ENCODE peak calls at places on chromosomes 11 and 22, in six cellular contexts. L is AML-193; R is fibroblast of villous mesenchyme; S is uterus; V is activated CD4-positive, alpha-beta memory T cell treated with anti-CD3 and anti-CD28 coated beads for 36 hours; Q is Peyer's patch. W is an unnamed sample.

GRCh38 chr22:45336971-45337431 is 27.3 kb downstream of the FAM118A start:
- DNase-seq in V (no peak), Q (no peak), S (peak), L (no peak), R (no peak), W (no peak)

GRCh38 chr22:44037519-44038370 is 13.6 kb downstream of the PARVB start:
- DNase-seq in Q (no peak), L (no peak), S (peak), V (no peak), R (peak), W (peak)

GRCh38 chr22:42769574-42770447 is 49.1 kb upstream of the A4GALT start:
- DNase-seq in S (peak), V (no peak), L (no peak), R (peak), Q (peak), W (peak)

GRCh38 chr11:68013611-68014156 is 3.6 kb downstream of the ALDH3B1 start:
- DNase-seq in S (no peak), L (no peak), R (no peak), V (no peak), Q (no peak), W (no peak)

GRCh38 chr11:107549253-107549953 is 16.1 kb downstream of the ALKBH8 start:
- DNase-seq in V (peak), L (peak), R (peak), S (no peak), Q (peak), W (peak)

GRCh38 chr11:57402188-57403066 is 12.0 kb upstream of the PRG2 start:
- DNase-seq in S (no peak), R (no peak), Q (no peak), L (no peak), V (no peak), W (no peak)

GRCh38 chr11:15695096-15695721 is 580.5 kb downstream of the INSC start:
- DNase-seq in S (no peak), Q (no peak), R (no peak), L (no peak), V (no peak), W (no peak)

GRCh38 chr11:112719736-112720525 is 241.3 kb upstream of the NCAM1 start:
- DNase-seq in L (no peak), R (no peak), S (no peak), Q (no peak), V (no peak), W (no peak)

GRCh38 chr11:61334434-61335354 is 1.7 kb downstream of the TKFC start:
- DNase-seq in S (no peak), R (peak), L (no peak), V (peak), Q (peak), W (no peak)

GRCh38 chr11:13278620-13279486 is 1.3 kb downstream of the BMAL1 start:
- DNase-seq in V (no peak), Q (no peak), R (no peak), L (no peak), S (no peak), W (no peak)

GRCh38 chr11:45412033-45412432 is 125.9 kb upstream of the SYT13 start:
- DNase-seq in S (no peak), L (no peak), V (no peak), Q (no peak), R (no peak), W (no peak)

GRCh38 chr11:108037636-108038035 is 28.9 kb downstream of the CUL5 start:
- DNase-seq in V (no peak), L (no peak), S (no peak), R (peak), Q (no peak), W (no peak)

GRCh38 chr11:122686106-122686505 is 30.6 kb downstream of the UBASH3B start:
- DNase-seq in Q (no peak), V (no peak), L (no peak), S (no peak), R (peak), W (no peak)

GRCh38 chr11:23995891-23996290 is 501.0 kb upstream of the LUZP2 start:
- DNase-seq in R (peak), L (no peak), Q (no peak), S (no peak), V (no peak), W (no peak)

GRCh38 chr11:34643846-34644245 is 23.0 kb downstream of the EHF start:
- DNase-seq in V (no peak), Q (no peak), R (no peak), S (no peak), L (no peak), W (no peak)

GRCh38 chr22:45210174-45210573 is 30.5 kb downstream of the KIAA0930 start:
- DNase-seq in V (no peak), S (no peak), R (no peak), Q (no peak), L (no peak), W (no peak)

GRCh38 chr22:29569011-29569678 is 11.8 kb downstream of the NIPSNAP1 start:
- DNase-seq in L (no peak), Q (no peak), R (no peak), V (no peak), S (no peak), W (no peak)

GRCh38 chr22:36942561-36942960 is 29.1 kb downstream of the CSF2RB start:
- DNase-seq in L (no peak), S (no peak), Q (no peak), R (no peak), V (peak), W (no peak)

GRCh38 chr11:118216621-118217526 is 7.9 kb downstream of the JAML start:
- DNase-seq in S (no peak), L (no peak), Q (no peak), R (no peak), V (peak), W (no peak)

GRCh38 chr11:130371004-130371590 is 56.4 kb upstream of the ZBTB44 start:
- DNase-seq in V (no peak), S (no peak), R (no peak), L (no peak), Q (no peak), W (no peak)

GRCh38 chr22:41915035-41915782 is at the start of gene SHISA8:
- DNase-seq in L (no peak), S (no peak), R (peak), V (peak), Q (peak), W (no peak)

GRCh38 chr11:72202571-72202970 is 10.6 kb downstream of the FOLR1 start:
- DNase-seq in S (no peak), R (no peak), Q (peak), V (no peak), L (no peak), W (no peak)

GRCh38 chr11:57476883-57477506 is 16.7 kb downstream of the RTN4RL2 start:
- DNase-seq in R (peak), S (no peak), L (peak), V (peak), Q (peak), W (no peak)

GRCh38 chr11:62242021-62242420 is at the start of gene SCGB1D2:
- DNase-seq in L (no peak), R (no peak), Q (no peak), V (no peak), S (no peak), W (no peak)

GRCh38 chr11:105612766-105613165 is 2.9 kb downstream of the GRIA4 start:
- DNase-seq in V (no peak), S (no peak), Q (no peak), L (no peak), R (no peak), W (no peak)

GRCh38 chr11:124800226-124800929 is at the start of gene MSANTD2:
- DNase-seq in V (peak), Q (peak), L (peak), S (peak), R (peak), W (peak)

GRCh38 chr11:12798609-12799011 is 124.4 kb downstream of the TEAD1 start:
- DNase-seq in V (no peak), R (no peak), S (no peak), L (no peak), Q (no peak), W (no peak)

GRCh38 chr11:2528301-2529050 is 83.7 kb downstream of the KCNQ1 start:
- DNase-seq in R (no peak), S (peak), Q (peak), L (no peak), V (no peak), W (no peak)

GRCh38 chr11:86696004-86696403 is 23.6 kb upstream of the ME3 start:
- DNase-seq in L (no peak), Q (no peak), R (peak), S (no peak), V (no peak), W (peak)

GRCh38 chr22:37675930-37676571 is 615 bp downstream of the LGALS1 start:
- DNase-seq in S (peak), V (peak), L (peak), Q (no peak), R (no peak), W (no peak)

GRCh38 chr11:71120346-71120963 is 131.9 kb downstream of the SHANK2 start:
- DNase-seq in Q (no peak), V (no peak), R (peak), S (no peak), L (no peak), W (no peak)

GRCh38 chr22:49951001-49951677 is 9.4 kb upstream of the PIM3 start:
- DNase-seq in S (no peak), V (no peak), L (no peak), Q (peak), R (no peak), W (no peak)

GRCh38 chr11:128616158-128616557 is 28.8 kb upstream of the ETS1 start:
- DNase-seq in S (no peak), L (no peak), V (no peak), R (peak), Q (no peak), W (no peak)

GRCh38 chr11:10666976-10667892 is 26.3 kb downstream of the IRAG1 start:
- DNase-seq in Q (no peak), S (no peak), L (no peak), R (peak), V (no peak), W (peak)

GRCh38 chr22:21951931-21952465 is 650 bp downstream of the PPM1F start:
- DNase-seq in S (no peak), L (peak), R (peak), V (peak), Q (no peak), W (no peak)

GRCh38 chr11:117983163-117983475 is 3.1 kb upstream of the IL10RA start:
- DNase-seq in Q (peak), S (no peak), V (no peak), L (no peak), R (no peak), W (no peak)

GRCh38 chr11:122663764-122664163 is 8.2 kb downstream of the UBASH3B start:
- DNase-seq in V (no peak), R (no peak), L (no peak), S (no peak), Q (no peak), W (no peak)